ENCODE peak calls at places on chromosomes 16 and 17, in eight cellular contexts. V, Z, G, C, R, N, S and H are unnamed samples.
A peak's percentile ranks its signal among the peaks of the same experiment; 100 is the strongest.

GRCh38 chr16:67541391-67542263 is 13.0 kb downstream of the RIPOR1 start:
- DNase-seq in V (no peak), Z (no peak), G (peak; percentile 58), C (no peak), R (peak; percentile 69), N (no peak), S (no peak), H (no peak)

GRCh38 chr17:4623249-4623648 is 18.2 kb downstream of the ALOX15 start:
- DNase-seq in V (no peak), Z (no peak), G (no peak), C (no peak), R (no peak), N (no peak), S (no peak), H (no peak)

GRCh38 chr17:56737741-56738161 is 96.0 kb downstream of the C17orf67 start:
- DNase-seq in V (no peak), Z (no peak), G (no peak), C (no peak), R (no peak), N (peak; percentile 45), S (no peak), H (no peak)

GRCh38 chr17:43817826-43818225 is 15.1 kb downstream of the MPP3 start:
- DNase-seq in V (no peak), Z (no peak), G (no peak), C (no peak), R (no peak), N (no peak), S (no peak), H (no peak)

GRCh38 chr17:32876414-32877163 is at the start of gene MYO1D:
- DNase-seq in V (peak; percentile 53), Z (peak; percentile 29), G (peak; percentile 48), C (peak; percentile 59), R (peak; percentile 65), N (peak; percentile 63), S (peak; percentile 62), H (no peak)

GRCh38 chr17:252456-252855 is 71.0 kb upstream of the DOC2B start:
- DNase-seq in V (no peak), Z (no peak), G (no peak), C (no peak), R (no peak), N (no peak), S (no peak), H (peak; percentile 2)

GRCh38 chr17:1298616-1299015 is 19.2 kb downstream of the TRARG1 start:
- DNase-seq in V (no peak), Z (no peak), G (no peak), C (peak; percentile 47), R (no peak), N (peak; percentile 40), S (no peak), H (no peak)

GRCh38 chr17:15240617-15241016 is 24.5 kb downstream of the PMP22 start:
- DNase-seq in V (no peak), Z (no peak), G (no peak), C (no peak), R (no peak), N (no peak), S (no peak), H (no peak)

GRCh38 chr17:41518789-41519449 is at the start of gene KRT15:
- DNase-seq in V (peak; percentile 55), Z (no peak), G (no peak), C (no peak), R (peak; percentile 81), N (no peak), S (peak; percentile 86), H (no peak)

GRCh38 chr17:2420131-2420530 is 19.3 kb upstream of the MNT start:
- DNase-seq in V (no peak), Z (no peak), G (no peak), C (no peak), R (no peak), N (no peak), S (no peak), H (no peak)

GRCh38 chr17:41733348-41734138 is 900 bp downstream of the HAP1 start:
- DNase-seq in V (no peak), Z (no peak), G (no peak), C (no peak), R (no peak), N (no peak), S (no peak), H (no peak)

GRCh38 chr16:31876955-31877828 is 3.6 kb downstream of the ZNF267 start:
- DNase-seq in V (no peak), Z (no peak), G (peak; percentile 46), C (no peak), R (peak; percentile 80), N (no peak), S (peak; percentile 59), H (no peak)

GRCh38 chr17:14048169-14048568 is 21.1 kb upstream of the COX10 start:
- DNase-seq in V (no peak), Z (no peak), G (peak; percentile 28), C (no peak), R (peak; percentile 37), N (no peak), S (no peak), H (no peak)

GRCh38 chr16:26382607-26383006 is 684.1 kb upstream of the C16orf82 start:
- DNase-seq in V (no peak), Z (no peak), G (no peak), C (no peak), R (no peak), N (no peak), S (no peak), H (no peak)

GRCh38 chr16:80283450-80284392 is 257.1 kb upstream of the DYNLRB2 start:
- DNase-seq in V (no peak), Z (no peak), G (no peak), C (no peak), R (no peak), N (no peak), S (no peak), H (no peak)

GRCh38 chr17:67452681-67453554 is 75.8 kb downstream of the PITPNC1 start:
- DNase-seq in V (no peak), Z (no peak), G (no peak), C (peak; percentile 85), R (no peak), N (no peak), S (no peak), H (no peak)

GRCh38 chr16:77825196-77825595 is 36.8 kb downstream of the VAT1L start:
- DNase-seq in V (no peak), Z (no peak), G (no peak), C (no peak), R (no peak), N (no peak), S (no peak), H (no peak)

GRCh38 chr16:65229191-65229662 is 107.4 kb upstream of the CDH11 start:
- DNase-seq in V (no peak), Z (no peak), G (no peak), C (no peak), R (no peak), N (no peak), S (no peak), H (no peak)

GRCh38 chr16:30659507-30660423 is 1.5 kb downstream of the FBRS start:
- DNase-seq in V (peak; percentile 49), Z (no peak), G (no peak), C (peak; percentile 31), R (no peak), N (no peak), S (peak; percentile 49), H (no peak)

GRCh38 chr17:40914456-40914855 is 23.0 kb downstream of the KRT23 start:
- DNase-seq in V (no peak), Z (no peak), G (no peak), C (no peak), R (no peak), N (no peak), S (no peak), H (no peak)

GRCh38 chr17:63398680-63399079 is 47.4 kb downstream of the CYB561 start:
- DNase-seq in V (no peak), Z (no peak), G (no peak), C (no peak), R (no peak), N (no peak), S (no peak), H (no peak)
- H3K27ac ChIP-seq in V (no peak overlapping the region), Z (no peak overlapping the region), G (no peak overlapping the region), C (no peak overlapping the region), R (no peak overlapping the region), N (no peak overlapping the region), S (no peak overlapping the region), H (no peak overlapping the region)

DNA sequence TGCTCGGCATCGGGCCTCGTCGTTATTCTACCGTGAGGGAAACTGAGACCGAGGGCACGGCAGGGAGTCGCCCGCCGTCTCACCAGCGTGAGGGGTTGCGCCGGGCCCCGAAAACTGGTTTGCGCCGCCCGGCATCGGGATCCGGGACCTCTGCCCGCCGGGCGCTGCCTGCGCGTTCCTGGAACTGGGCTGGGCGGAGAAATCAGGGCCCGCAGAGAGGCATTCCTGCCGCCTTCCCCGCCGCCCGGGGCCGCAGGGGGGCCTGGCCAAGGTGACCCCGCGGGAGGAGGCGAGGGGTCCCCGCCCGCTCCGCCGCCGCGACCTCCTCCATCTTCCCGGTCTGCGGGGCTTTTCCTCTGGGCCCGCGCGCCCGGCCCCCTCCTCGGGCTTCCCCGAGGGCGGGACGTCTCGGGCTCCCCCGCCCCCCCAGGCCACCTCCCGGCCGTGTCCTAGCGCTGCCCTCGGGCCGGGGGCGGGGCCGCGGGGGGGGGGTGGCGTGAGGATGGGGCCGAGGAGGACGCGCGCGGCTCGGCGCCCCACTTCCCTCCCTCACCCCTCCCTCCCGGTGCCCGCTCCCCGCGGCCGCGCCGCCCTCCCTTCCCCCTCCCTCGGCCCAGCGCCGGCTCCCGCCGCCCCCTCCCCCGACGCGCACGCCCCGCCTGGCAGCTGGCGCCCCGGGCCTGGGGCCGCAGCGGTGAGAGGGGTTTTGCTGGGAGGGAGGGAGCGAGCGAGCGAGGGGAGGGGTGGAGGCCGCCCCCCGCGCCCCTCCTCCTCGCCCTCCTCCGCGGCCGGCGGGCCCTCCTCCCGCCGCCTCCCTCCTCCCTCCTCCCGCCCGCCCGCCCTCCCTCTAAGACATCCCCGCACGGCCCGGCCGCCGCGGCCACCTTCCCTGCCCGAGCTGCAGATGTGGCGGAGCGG is at the start of gene GLIS2:
- DNase-seq in V (peak; percentile 51), Z (no peak), G (peak; percentile 89), C (no peak), R (peak; percentile 57), N (peak; percentile 94), S (no peak), H (peak; percentile 86)
- H3K4me1 ChIP-seq in V (peaks cover 7% of the 10 kb centered on the region), Z (peaks cover 33% of the 10 kb centered on the region), G (peaks cover 52% of the 10 kb centered on the region), C (no peaks in the 10 kb centered on the region), R (peaks cover 10% of the 10 kb centered on the region), N (peaks cover 37% of the 10 kb centered on the region), S (peaks cover 20% of the 10 kb centered on the region), H (peaks cover 11% of the 10 kb centered on the region)

DNA sequence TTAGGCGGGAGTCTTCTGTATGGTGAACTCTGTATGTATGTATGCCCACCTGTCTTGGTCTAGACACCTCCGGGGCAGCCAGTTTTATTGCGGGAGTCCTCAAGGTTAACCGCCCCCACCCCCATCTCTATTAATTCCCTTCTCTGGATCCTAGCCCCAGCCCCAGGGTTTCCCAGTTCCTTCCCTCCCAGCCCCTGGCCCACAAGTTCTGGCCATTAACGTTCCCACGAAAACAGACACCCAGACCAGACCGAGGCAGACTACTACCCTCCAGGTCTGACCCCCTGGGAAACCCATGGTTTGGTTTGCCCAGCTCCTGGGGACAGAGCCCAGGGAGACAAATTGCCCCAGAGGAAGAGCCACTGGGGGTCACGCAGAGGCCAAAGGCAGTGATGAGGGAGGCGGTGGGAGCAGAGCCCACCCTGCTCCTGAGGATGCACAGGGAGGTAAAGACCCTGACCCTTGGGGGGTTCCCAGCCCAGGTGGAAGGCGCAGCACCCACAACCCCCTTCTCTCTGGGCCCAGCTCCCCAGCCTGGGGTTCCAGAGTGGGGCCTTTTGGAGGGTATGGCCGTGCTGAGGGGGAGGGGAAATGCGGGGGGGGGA is 8.5 kb downstream of the TBKBP1 start:
- DNase-seq in V (no peak), Z (no peak), G (no peak), C (no peak), R (no peak), N (no peak), S (no peak), H (no peak)
- H3K27ac ChIP-seq in V (no peak overlapping the region), Z (peak overlapping the region; percentile 54), G (no peak overlapping the region), C (no peak overlapping the region), R (no peak overlapping the region), N (no peak overlapping the region), S (no peak overlapping the region), H (peak overlapping the region; percentile 55)

GRCh38 chr16:8951447-8952280 is 12.0 kb downstream of the USP7 start:
- DNase-seq in V (no peak), Z (no peak), G (no peak), C (no peak), R (peak; percentile 19), N (no peak), S (no peak), H (no peak)
- H3K4me1 ChIP-seq in V (peaks cover 8% of the 10 kb centered on the region), Z (peaks cover 59% of the 10 kb centered on the region), G (peaks cover 27% of the 10 kb centered on the region), C (peaks cover 77% of the 10 kb centered on the region), R (no peaks in the 10 kb centered on the region), N (peaks cover 40% of the 10 kb centered on the region), S (peaks cover 5% of the 10 kb centered on the region), H (peaks cover 64% of the 10 kb centered on the region)